ENCODE peak calls at places on chromosomes 1 and 21, in seven cellular contexts. M is keratinocyte; X is uterus; N is CD8-positive, alpha-beta T cell; H is right lobe of liver; G is stomach; T is spleen. U is an unnamed sample. For H3K36me3, the result is how much of the 10 kb centered on the place peaks cover.

GRCh38 chr21:40947713-40948112 is 100.8 kb upstream of the DSCAM start:
- DNase-seq in T (no peak), N (no peak), M (no peak), X (no peak), H (no peak), G (no peak), U (no peak)

GRCh38 chr1:111736548-111737215 is 2.5 kb downstream of the INKA2 start:
- DNase-seq in G (no peak), M (no peak), T (no peak), N (no peak), X (peak), H (no peak), U (no peak)

GRCh38 chr21:46426313-46427046 is 32.2 kb upstream of the DIP2A start:
- DNase-seq in X (no peak), G (no peak), N (no peak), H (no peak), M (no peak), T (peak), U (no peak)

GRCh38 chr1:201890806-201891450 is 2.2 kb downstream of the SHISA4 start:
- DNase-seq in G (no peak), N (no peak), H (no peak), X (no peak), M (no peak), T (peak), U (no peak)

GRCh38 chr21:21860888-21861287 is 862.7 kb downstream of the NCAM2 start:
- DNase-seq in X (no peak), M (no peak), N (no peak), H (no peak), T (no peak), G (no peak), U (no peak)

GRCh38 chr1:67948155-67949075 is 102.0 kb downstream of the DIRAS3 start:
- DNase-seq in X (no peak), N (no peak), H (no peak), T (no peak), G (no peak), M (no peak), U (peak)

GRCh38 chr1:198948895-198949659 is 310.2 kb downstream of the PTPRC start:
- DNase-seq in M (no peak), H (no peak), X (no peak), N (no peak), G (no peak), T (no peak), U (no peak)

GRCh38 chr1:108708726-108709660 is 3.7 kb upstream of the FNDC7 start:
- DNase-seq in N (peak), M (no peak), G (no peak), H (no peak), X (no peak), T (peak), U (no peak)

GRCh38 chr1:910881-911721 is 12.6 kb upstream of the SAMD11 start:
- DNase-seq in H (peak), T (peak), N (peak), G (peak), X (peak), M (peak), U (peak)

GRCh38 chr1:109657395-109657794 is 1.5 kb downstream of the GSTM4 start:
- DNase-seq in T (no peak), M (no peak), X (no peak), N (no peak), H (no peak), G (no peak), U (no peak)

GRCh38 chr21:42424848-42425602 is 21.3 kb downstream of the UBASH3A start:
- DNase-seq in T (peak), N (peak), H (no peak), M (no peak), G (no peak), X (no peak), U (no peak)

GRCh38 chr21:31557421-31557955 is 102.0 kb upstream of the SOD1 start:
- DNase-seq in H (no peak), N (peak), X (no peak), M (no peak), G (peak), T (peak), U (no peak)

GRCh38 chr1:184870319-184870718 is 104.0 kb downstream of the NIBAN1 start:
- DNase-seq in X (no peak), N (no peak), T (no peak), M (no peak), H (no peak), G (no peak), U (no peak)

GRCh38 chr1:109904105-109904817 is 6.4 kb upstream of the CSF1 start:
- DNase-seq in H (peak), G (peak), N (no peak), T (no peak), X (no peak), M (no peak), U (no peak)

GRCh38 chr1:15343099-15343498 is 66.6 kb upstream of the EFHD2 start:
- DNase-seq in M (no peak), T (no peak), X (no peak), H (no peak), G (no peak), N (no peak), U (no peak)

GRCh38 chr1:31412732-31413404 is at the start of gene SERINC2:
- DNase-seq in G (peak), M (no peak), T (peak), N (peak), H (peak), X (no peak), U (no peak)

GRCh38 chr1:235079443-235079967 is 49.1 kb downstream of the TOMM20 start:
- DNase-seq in H (peak), X (no peak), N (no peak), G (peak), M (peak), T (peak), U (peak)

GRCh38 chr1:47533176-47534039 is 95.6 kb downstream of the FOXD2 start:
- DNase-seq in N (no peak), X (peak), G (peak), M (no peak), T (no peak), H (peak), U (no peak)

GRCh38 chr1:58468612-58469493 is 77.7 kb downstream of the OMA1 start:
- DNase-seq in H (no peak), T (no peak), N (no peak), M (no peak), G (no peak), X (no peak), U (no peak)

GRCh38 chr1:89996415-89997110 is 1.7 kb downstream of the ZNF326 start:
- DNase-seq in M (no peak), H (no peak), T (no peak), N (no peak), X (no peak), G (no peak), U (no peak)

GRCh38 chr1:81020506-81020905 is 780.2 kb upstream of the ADGRL2 start:
- DNase-seq in X (no peak), T (no peak), N (no peak), M (no peak), G (no peak), H (no peak), U (no peak)

GRCh38 chr1:210726621-210727020 is 397.9 kb downstream of the HHAT start:
- DNase-seq in T (no peak), H (no peak), N (peak), X (no peak), G (no peak), M (no peak), U (no peak)

GRCh38 chr21:39885119-39885848 is 18.0 kb downstream of the PCP4 start:
- DNase-seq in N (no peak), T (no peak), X (peak), M (no peak), H (no peak), G (no peak), U (no peak)

GRCh38 chr1:19049128-19049768 is 92.8 kb upstream of the IFFO2 start:
- DNase-seq in N (no peak), X (no peak), M (no peak), G (no peak), H (no peak), T (no peak), U (no peak)

GRCh38 chr1:36008546-36009197 is 75.2 kb upstream of the TEKT2 start:
- DNase-seq in G (no peak), T (no peak), N (no peak), M (peak), X (no peak), H (no peak), U (peak)

GRCh38 chr1:209095627-209096595 is 487.6 kb upstream of the CAMK1G start:
- DNase-seq in H (no peak), N (no peak), G (no peak), X (no peak), M (peak), T (no peak), U (peak)

GRCh38 chr1:54837002-54837853 is 36.1 kb upstream of the TTC22 start:
- DNase-seq in N (no peak), X (no peak), G (peak), H (no peak), T (no peak), M (no peak), U (no peak)

GRCh38 chr1:87004857-87005256 is 90.4 kb downstream of the HS2ST1 start:
- DNase-seq in G (no peak), T (no peak), X (no peak), H (no peak), M (no peak), N (no peak), U (no peak)

GRCh38 chr1:5620418-5620817 is 371.8 kb downstream of the NPHP4 start:
- DNase-seq in G (no peak), M (no peak), X (no peak), N (no peak), H (no peak), T (no peak), U (no peak)

GRCh38 chr21:30257773-30258172 is 25.0 kb downstream of the KRTAP24-1 start:
- DNase-seq in G (no peak), M (no peak), H (no peak), T (no peak), N (no peak), X (no peak), U (no peak)

GRCh38 chr1:188723332-188724020 is 1754.2 kb downstream of the BRINP3 start:
- DNase-seq in X (no peak), N (no peak), T (no peak), H (no peak), G (no peak), M (no peak), U (no peak)

GRCh38 chr1:160853014-160853413 is 9.7 kb downstream of the CD244 start:
- DNase-seq in H (no peak), G (no peak), N (no peak), X (no peak), M (no peak), T (no peak), U (no peak)

GRCh38 chr21:45064091-45064490 is 10.3 kb upstream of the ADARB1 start:
- DNase-seq in H (no peak), T (no peak), X (no peak), N (no peak), G (no peak), M (no peak), U (no peak)

GRCh38 chr1:230112782-230113181 is 45.7 kb downstream of the GALNT2 start:
- DNase-seq in M (no peak), G (no peak), N (no peak), X (no peak), T (no peak), H (peak), U (no peak)

GRCh38 chr1:230114245-230114651 is 47.2 kb downstream of the GALNT2 start:
- DNase-seq in T (no peak), X (no peak), G (no peak), N (no peak), M (no peak), H (peak), U (no peak)

GRCh38 chr1:230112131-230112701 is 45.2 kb downstream of the GALNT2 start:
- DNase-seq in T (no peak), H (no peak), G (no peak), X (no peak), N (no peak), M (no peak), U (no peak)

GRCh38 chr1:230113230-230113604 is 46.2 kb downstream of the GALNT2 start:
- DNase-seq in M (no peak), H (no peak), T (no peak), X (no peak), N (no peak), G (no peak), U (no peak)

GRCh38 chr1:230113605-230114241 is 46.7 kb downstream of the GALNT2 start:
- DNase-seq in M (no peak), T (no peak), N (no peak), G (no peak), H (peak), X (no peak), U (peak)
- H3K4me3 ChIP-seq in M (no peak), T (no peak), N (no peak), G (no peak), H (no peak), X (no peak), U (no peak)

DNA sequence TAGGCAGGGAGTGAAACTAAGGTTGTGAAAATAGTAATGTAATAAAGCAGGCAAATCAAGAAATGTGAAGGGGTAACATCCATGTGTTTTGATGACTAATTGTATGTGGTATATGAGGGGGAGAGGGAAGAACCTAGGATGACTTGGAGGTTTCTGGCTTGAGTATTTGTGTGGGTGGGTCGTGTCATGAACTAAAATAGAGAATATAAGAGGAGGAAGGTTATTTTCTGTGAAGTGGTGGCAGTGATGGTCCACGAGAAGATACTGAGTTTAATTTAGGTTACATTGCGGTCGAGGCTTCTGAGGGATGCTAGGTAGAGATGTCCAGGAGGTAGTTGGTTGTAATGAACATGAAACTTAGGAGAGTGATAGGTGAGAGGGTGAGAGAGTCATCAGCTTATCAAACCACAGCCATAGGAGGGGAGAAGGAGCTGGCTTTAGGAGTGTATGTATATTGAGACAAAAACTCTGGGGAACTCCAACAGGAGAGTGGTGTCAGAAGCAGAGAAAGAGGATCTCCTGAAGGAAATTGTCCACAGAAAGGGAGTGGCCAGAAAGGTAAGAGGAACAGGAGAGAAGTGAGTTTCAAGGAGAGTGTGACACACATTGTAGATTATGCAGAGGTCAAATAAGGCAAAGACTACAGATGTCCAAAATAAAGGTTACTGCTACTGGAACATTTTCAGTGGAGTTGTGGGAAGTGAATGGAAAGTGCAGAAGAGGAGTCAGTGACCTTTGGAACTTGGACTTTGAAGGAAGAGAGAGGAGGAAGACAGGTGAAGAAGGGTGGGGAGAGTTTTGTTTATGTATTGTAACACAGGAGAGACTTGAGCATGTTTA is 89.0 kb upstream of the MACF1 start:
- DNase-seq in X (no peak), T (no peak), N (no peak), H (no peak), M (no peak), G (no peak), U (no peak)
- H3K36me3 ChIP-seq in X (under half), T (under half), N (under half), H (under half), M (under half), G (under half), U (under half)

GRCh38 chr1:79044974-79045650 is 38.6 kb upstream of the ADGRL4 start:
- DNase-seq in X (no peak), H (no peak), G (no peak), N (no peak), M (no peak), T (no peak), U (no peak)
- TF ChIP-seq CTCF in X (no peak), H (no peak), G (no peak), N (no peak), M (no peak), T (no peak), U (no peak)

DNA sequence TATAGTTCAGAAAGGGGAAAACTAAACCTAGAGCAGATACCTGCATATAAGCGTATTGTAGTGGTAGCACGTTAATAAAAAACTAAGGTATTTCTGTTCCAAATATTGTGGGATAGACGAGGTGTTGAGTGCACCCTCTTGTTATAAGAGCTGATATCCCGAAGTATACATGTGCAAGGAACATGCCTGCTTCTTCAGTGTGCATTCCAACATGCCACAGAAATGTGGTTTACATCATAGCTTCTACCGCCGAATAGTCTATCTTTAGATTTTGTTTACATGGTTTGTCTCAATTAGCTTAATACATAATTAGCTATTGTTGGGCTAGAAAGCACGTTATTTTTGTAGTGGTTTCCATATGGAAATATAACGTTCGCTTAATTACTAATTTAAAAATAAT is 2.2 kb downstream of the CHRM3 start:
- DNase-seq in T (no peak), H (no peak), M (no peak), G (no peak), X (no peak), N (no peak), U (no peak)
- H3K4me3 ChIP-seq in T (no peak), H (no peak), M (no peak), G (peak), X (no peak), N (no peak), U (no peak)

GRCh38 chr1:186104459-186104858 is 270.6 kb downstream of the TPR start:
- DNase-seq in X (no peak), T (no peak), G (no peak), H (no peak), N (no peak), M (no peak), U (no peak)

GRCh38 chr1:186102559-186103148 is 272.4 kb downstream of the TPR start:
- DNase-seq in T (no peak), M (no peak), G (no peak), H (no peak), N (no peak), X (no peak), U (peak)

GRCh38 chr1:186099362-186100064 is 275.5 kb downstream of the TPR start:
- DNase-seq in H (no peak), T (no peak), M (no peak), N (no peak), G (no peak), X (no peak), U (no peak)

GRCh38 chr1:186102107-186102506 is 272.9 kb downstream of the TPR start:
- DNase-seq in N (no peak), X (no peak), M (no peak), T (no peak), H (no peak), G (no peak), U (no peak)
- H3K36me3 ChIP-seq in N (under half), X (under half), M (under half), T (under half), H (under half), G (under half), U (under half)

GRCh38 chr1:232998138-232998537 is 47.7 kb downstream of the NTPCR start:
- DNase-seq in G (no peak), M (no peak), T (no peak), N (no peak), H (no peak), X (no peak), U (no peak)
- TF ChIP-seq CTCF in G (no peak), M (no peak), T (no peak), N (no peak), H (no peak), X (no peak), U (no peak)

GRCh38 chr1:44701141-44701573 is 26.6 kb downstream of the ARMH1 start:
- DNase-seq in M (no peak), N (no peak), T (no peak), X (no peak), G (no peak), H (no peak), U (no peak)

GRCh38 chr1:44705470-44705869 is 25.5 kb downstream of the RNU5D-1 start:
- DNase-seq in T (no peak), N (no peak), G (no peak), M (no peak), X (no peak), H (no peak), U (no peak)

GRCh38 chr1:44698138-44698537 is 23.6 kb downstream of the ARMH1 start:
- DNase-seq in G (no peak), M (no peak), X (no peak), T (no peak), N (no peak), H (no peak), U (no peak)

GRCh38 chr1:44696789-44697188 is 22.3 kb downstream of the ARMH1 start:
- DNase-seq in X (no peak), N (peak), T (peak), H (no peak), M (no peak), G (no peak), U (no peak)

DNA sequence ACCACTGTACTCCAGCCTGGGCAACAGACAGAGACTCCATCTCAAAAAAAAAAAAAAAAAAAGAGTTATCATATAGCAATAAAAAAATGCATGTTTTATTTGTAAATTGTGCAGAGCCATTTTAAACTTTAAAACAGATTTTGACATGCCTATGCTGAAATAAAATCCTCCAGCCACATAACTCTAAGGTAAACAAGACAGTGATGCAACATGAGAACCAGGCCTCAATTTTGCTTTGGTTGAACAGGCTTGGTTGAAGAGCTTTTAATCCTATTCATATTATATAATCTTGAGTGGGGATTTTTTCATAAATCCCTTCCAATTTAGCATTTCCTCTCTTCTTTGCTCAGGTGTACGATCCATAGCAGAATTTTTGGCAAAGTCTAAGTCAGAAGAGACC is 26.1 kb downstream of the ARMH1 start:
- DNase-seq in X (no peak), H (no peak), G (no peak), T (no peak), N (no peak), M (no peak), U (no peak)
- H3K4me3 ChIP-seq in X (no peak), H (no peak), G (no peak), T (no peak), N (no peak), M (no peak), U (no peak)

U was measured in kidney epithelial cell.